ENCODE peak calls at places on chromosomes 7 and 10, in four cellular contexts. B, S, N and Z are unnamed samples.

GRCh38 chr10:58955615-58956014 is 220.8 kb upstream of the PHYHIPL start:
- DNase-seq in S (no peak), B (no peak), N (no peak), Z (no peak)

GRCh38 chr10:99451499-99451788 is 21.0 kb upstream of the GOT1 start:
- DNase-seq in S (peak; percentile 21), B (no peak), N (no peak), Z (no peak)

GRCh38 chr7:33399528-33400213 is 270.3 kb downstream of the BBS9 start:
- DNase-seq in S (no peak), N (no peak), B (no peak), Z (no peak)

GRCh38 chr10:44939691-44940401 is 19.8 kb upstream of the RASSF4 start:
- DNase-seq in B (no peak), N (no peak), S (no peak), Z (no peak)

GRCh38 chr10:103838851-103839512 is 16.4 kb downstream of the SH3PXD2A start:
- DNase-seq in N (no peak), B (no peak), S (no peak), Z (no peak)

GRCh38 chr10:70494966-70495365 is 16.4 kb downstream of the PALD1 start:
- DNase-seq in S (no peak), B (no peak), N (no peak), Z (no peak)

GRCh38 chr10:49328401-49329185 is 29.6 kb downstream of the C10orf71 start:
- DNase-seq in B (no peak), S (no peak), N (no peak), Z (no peak)

GRCh38 chr10:60963441-60964256 is 19.7 kb upstream of the RHOBTB1 start:
- DNase-seq in N (no peak), B (no peak), S (no peak), Z (no peak)

GRCh38 chr7:11473807-11474424 is 358.1 kb downstream of the THSD7A start:
- DNase-seq in S (no peak), N (no peak), B (no peak), Z (no peak)

GRCh38 chr10:32077896-32078295 is 21.7 kb upstream of the KIF5B start:
- DNase-seq in B (no peak), S (no peak), N (no peak), Z (peak; percentile 3)

GRCh38 chr7:91263359-91264082 is 712 bp upstream of the FZD1 start:
- DNase-seq in S (peak; percentile 76), N (no peak), B (no peak), Z (peak; percentile 77)

GRCh38 chr7:129401228-129401967 is 32.8 kb upstream of the STRIP2 start:
- DNase-seq in B (no peak), S (no peak), N (no peak), Z (no peak)

GRCh38 chr10:5540080-5540479 is 15.3 kb downstream of the CALML3 start:
- DNase-seq in S (no peak), N (no peak), B (no peak), Z (no peak)

GRCh38 chr10:75925999-75926398 is 494.6 kb downstream of the LRMDA start:
- DNase-seq in S (no peak), B (no peak), N (no peak), Z (no peak)

GRCh38 chr10:6576326-6576725 is 3.8 kb downstream of the PRKCQ start:
- DNase-seq in N (no peak), B (no peak), S (no peak), Z (no peak)

GRCh38 chr7:95993420-95993819 is 221.1 kb downstream of the DYNC1I1 start:
- DNase-seq in S (no peak), N (no peak), B (no peak), Z (peak; percentile 5)

GRCh38 chr7:129644634-129645230 is 33.2 kb downstream of the NRF1 start:
- DNase-seq in B (no peak), S (peak; percentile 15), N (peak; percentile 22), Z (peak; percentile 59)

GRCh38 chr10:119694608-119695007 is 31.2 kb upstream of the INPP5F start:
- DNase-seq in S (no peak), B (no peak), N (no peak), Z (no peak)

GRCh38 chr10:104321716-104322415 is 16.4 kb downstream of the ITPRIP start:
- DNase-seq in N (no peak), S (no peak), B (no peak), Z (no peak)

GRCh38 chr10:114709966-114710365 is 51.9 kb upstream of the ABLIM1 start:
- DNase-seq in N (no peak), B (no peak), S (no peak), Z (no peak)